ENCODE peak calls at places on chromosomes 16 and 17, in six cellular contexts. One of them, this sample, is unnamed.

GRCh38 chr16:27174798-27175197 is 28.5 kb upstream of the KDM8 start:
- DNase-seq in amniotic stem cell: no peak
- DNase-seq in mucosa of gallbladder: no peak
- DNase-seq in HFF-Myc: peak
- DNase-seq in activated CD8-positive, alpha-beta memory T cell treated with anti-CD3 and anti-CD28 coated beads for 24 hours: no peak
- DNase-seq in NCI-H146: no peak
- DNase-seq in this sample: no peak

GRCh38 chr17:73318861-73319260 is 7.1 kb upstream of the CDC42EP4 start:
- DNase-seq in activated CD8-positive, alpha-beta memory T cell treated with anti-CD3 and anti-CD28 coated beads for 24 hours: no peak
- DNase-seq in NCI-H146: no peak
- DNase-seq in amniotic stem cell: no peak
- DNase-seq in mucosa of gallbladder: no peak
- DNase-seq in HFF-Myc: no peak
- DNase-seq in this sample: no peak

GRCh38 chr17:50177476-50177875 is 11.7 kb downstream of the SGCA start:
- DNase-seq in HFF-Myc: no peak
- DNase-seq in mucosa of gallbladder: no peak
- DNase-seq in amniotic stem cell: no peak
- DNase-seq in activated CD8-positive, alpha-beta memory T cell treated with anti-CD3 and anti-CD28 coated beads for 24 hours: no peak
- DNase-seq in NCI-H146: no peak
- DNase-seq in this sample: no peak

GRCh38 chr16:88713568-88714419 is 7.5 kb downstream of the CTU2 start:
- DNase-seq in mucosa of gallbladder: no peak
- DNase-seq in activated CD8-positive, alpha-beta memory T cell treated with anti-CD3 and anti-CD28 coated beads for 24 hours: no peak
- DNase-seq in amniotic stem cell: no peak
- DNase-seq in NCI-H146: no peak
- DNase-seq in HFF-Myc: no peak
- DNase-seq in this sample: no peak

GRCh38 chr17:7211512-7212277 is 7.9 kb downstream of the DLG4 start:
- DNase-seq in amniotic stem cell: no peak
- DNase-seq in activated CD8-positive, alpha-beta memory T cell treated with anti-CD3 and anti-CD28 coated beads for 24 hours: no peak
- DNase-seq in mucosa of gallbladder: no peak
- DNase-seq in NCI-H146: no peak
- DNase-seq in HFF-Myc: no peak
- DNase-seq in this sample: no peak

GRCh38 chr16:4217246-4218131 is 24.4 kb downstream of the SRL start:
- DNase-seq in NCI-H146: peak
- DNase-seq in amniotic stem cell: no peak
- DNase-seq in activated CD8-positive, alpha-beta memory T cell treated with anti-CD3 and anti-CD28 coated beads for 24 hours: no peak
- DNase-seq in mucosa of gallbladder: no peak
- DNase-seq in HFF-Myc: no peak
- DNase-seq in this sample: no peak

GRCh38 chr17:28612936-28613872 is 781 bp downstream of the RSKR start:
- DNase-seq in mucosa of gallbladder: peak
- DNase-seq in HFF-Myc: no peak
- DNase-seq in amniotic stem cell: no peak
- DNase-seq in activated CD8-positive, alpha-beta memory T cell treated with anti-CD3 and anti-CD28 coated beads for 24 hours: peak
- DNase-seq in NCI-H146: peak
- DNase-seq in this sample: peak

GRCh38 chr16:56990407-56991286 is 1.3 kb downstream of the NLRC5 start:
- DNase-seq in mucosa of gallbladder: no peak
- DNase-seq in amniotic stem cell: no peak
- DNase-seq in NCI-H146: no peak
- DNase-seq in HFF-Myc: no peak
- DNase-seq in activated CD8-positive, alpha-beta memory T cell treated with anti-CD3 and anti-CD28 coated beads for 24 hours: no peak
- DNase-seq in this sample: no peak

GRCh38 chr17:58527949-58528348 is 13.5 kb upstream of the MTMR4 start:
- DNase-seq in mucosa of gallbladder: no peak
- DNase-seq in activated CD8-positive, alpha-beta memory T cell treated with anti-CD3 and anti-CD28 coated beads for 24 hours: no peak
- DNase-seq in NCI-H146: no peak
- DNase-seq in amniotic stem cell: no peak
- DNase-seq in HFF-Myc: no peak
- DNase-seq in this sample: no peak

GRCh38 chr17:42411321-42411820 is 11.7 kb downstream of the CAVIN1 start:
- DNase-seq in mucosa of gallbladder: no peak
- DNase-seq in activated CD8-positive, alpha-beta memory T cell treated with anti-CD3 and anti-CD28 coated beads for 24 hours: no peak
- DNase-seq in amniotic stem cell: no peak
- DNase-seq in HFF-Myc: no peak
- DNase-seq in NCI-H146: no peak
- DNase-seq in this sample: no peak

GRCh38 chr16:51556694-51557327 is 405.7 kb upstream of the SALL1 start:
- DNase-seq in mucosa of gallbladder: no peak
- DNase-seq in HFF-Myc: peak
- DNase-seq in amniotic stem cell: peak
- DNase-seq in NCI-H146: no peak
- DNase-seq in activated CD8-positive, alpha-beta memory T cell treated with anti-CD3 and anti-CD28 coated beads for 24 hours: no peak
- DNase-seq in this sample: no peak

This sample was measured in body of pancreas.